ENCODE peak calls at places on chromosomes 5 and 9, in five cellular contexts. U is cardiac muscle cell, J is OCI-LY7, O is tibial nerve, C is endodermal cell. E is an unnamed sample.

GRCh38 chr9:38067892-38068615 is 973 bp downstream of the SHB start:
- DNase-seq in U (peak; percentile 45), J (no peak), O (no peak), C (peak; percentile 68), E (no peak)

GRCh38 chr9:131050831-131051230 is 41.9 kb downstream of the LAMC3 start:
- DNase-seq in U (no peak), J (no peak), O (no peak), C (no peak), E (no peak)

GRCh38 chr9:20551236-20551635 is 71.1 kb downstream of the MLLT3 start:
- DNase-seq in U (no peak), J (no peak), O (no peak), C (no peak), E (no peak)

GRCh38 chr5:135747824-135748223 is 86.6 kb upstream of the SLC25A48 start:
- DNase-seq in U (no peak), J (no peak), O (no peak), C (no peak), E (no peak)

GRCh38 chr5:21219255-21219654 is 1231.3 kb upstream of the CDH18 start:
- DNase-seq in U (no peak), J (no peak), O (no peak), C (no peak), E (no peak)

GRCh38 chr5:158953929-158954534 is 145.7 kb downstream of the EBF1 start:
- DNase-seq in U (no peak), J (peak; percentile 92), O (no peak), C (no peak), E (no peak)

GRCh38 chr5:36177715-36178556 is 26.0 kb downstream of the SKP2 start:
- DNase-seq in U (peak; percentile 52), J (peak; percentile 57), O (no peak), C (no peak), E (no peak)

GRCh38 chr5:171157233-171157632 is 151.8 kb upstream of the TLX3 start:
- DNase-seq in U (no peak), J (no peak), O (no peak), C (no peak), E (no peak)

GRCh38 chr9:120583958-120584369 is 4.0 kb upstream of the CDK5RAP2 start:
- DNase-seq in U (no peak), J (peak; percentile 82), O (no peak), C (peak; percentile 61), E (no peak)

GRCh38 chr5:157915638-157916037 is 56.7 kb upstream of the CLINT1 start:
- DNase-seq in U (peak; percentile 87), J (peak; percentile 26), O (peak; percentile 34), C (no peak), E (peak; percentile 43)

GRCh38 chr9:135214054-135214640 is 126.7 kb downstream of the OLFM1 start:
- DNase-seq in U (no peak), J (no peak), O (no peak), C (no peak), E (no peak)

GRCh38 chr9:34579097-34579818 is 10.3 kb downstream of the CNTFR start:
- DNase-seq in U (no peak), J (no peak), O (no peak), C (no peak), E (no peak)

GRCh38 chr5:145919413-145919812 is 17.0 kb upstream of the SH3RF2 start:
- DNase-seq in U (no peak), J (no peak), O (no peak), C (no peak), E (no peak)

GRCh38 chr5:138542120-138542955 is 698 bp downstream of the ETF1 start:
- DNase-seq in U (no peak), J (peak; percentile 16), O (no peak), C (peak; percentile 59), E (no peak)
- H3K4me1 ChIP-seq in U (peaks cover 38% of the 10 kb centered on the region), J (peaks cover 38% of the 10 kb centered on the region), O (no peaks in the 10 kb centered on the region), C (peaks cover 11% of the 10 kb centered on the region), E (peaks cover 60% of the 10 kb centered on the region)

GRCh38 chr9:133629221-133630110 is 6.7 kb upstream of the DBH start:
- DNase-seq in U (no peak), J (no peak), O (no peak), C (no peak), E (no peak)
- H3K4me1 ChIP-seq in U (no peaks in the 10 kb centered on the region), J (no peaks in the 10 kb centered on the region), O (no peaks in the 10 kb centered on the region), C (no peaks in the 10 kb centered on the region), E (no peaks in the 10 kb centered on the region)

GRCh38 chr9:109230277-109230676 is 63.2 kb upstream of the FRRS1L start:
- DNase-seq in U (no peak), J (no peak), O (no peak), C (no peak), E (no peak)
- H3K4me1 ChIP-seq in U (no peaks in the 10 kb centered on the region), J (no peaks in the 10 kb centered on the region), O (no peaks in the 10 kb centered on the region), C (no peaks in the 10 kb centered on the region), E (no peaks in the 10 kb centered on the region)

GRCh38 chr9:98781588-98782383 is 14.6 kb downstream of the ANKS6 start:
- DNase-seq in U (no peak), J (no peak), O (no peak), C (no peak), E (no peak)
- H3K4me1 ChIP-seq in U (no peaks in the 10 kb centered on the region), J (no peaks in the 10 kb centered on the region), O (no peaks in the 10 kb centered on the region), C (peaks cover 10% of the 10 kb centered on the region), E (no peaks in the 10 kb centered on the region)

DNA sequence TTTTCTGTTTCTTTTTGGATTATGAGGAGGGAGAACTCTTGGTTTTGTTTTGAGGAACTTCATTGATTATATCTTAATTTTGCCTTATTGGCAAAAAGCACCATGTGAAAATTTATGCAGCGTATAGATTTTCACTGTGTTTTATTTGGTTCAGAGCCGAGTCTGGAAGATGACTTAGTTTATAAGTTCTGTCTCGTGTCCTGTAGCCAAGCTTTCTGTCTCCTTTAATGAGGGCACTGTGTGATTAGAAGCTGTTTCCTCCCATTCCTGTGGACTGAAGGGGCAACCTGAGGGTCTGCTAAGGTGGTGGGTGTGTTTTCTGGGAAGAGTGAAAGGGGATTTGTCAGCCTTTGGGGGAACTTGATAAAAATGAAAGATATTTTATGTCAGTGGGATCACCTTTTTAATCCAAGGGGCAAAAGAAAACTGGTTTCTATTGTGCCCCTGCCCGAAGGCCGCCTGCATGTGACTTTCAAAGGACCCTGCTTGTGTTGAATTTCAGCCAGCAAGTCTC is 262.1 kb downstream of the FANCC start:
- DNase-seq in U (no peak), J (no peak), O (no peak), C (peak; percentile 38), E (no peak)
- H3K4me1 ChIP-seq in U (peaks cover 32% of the 10 kb centered on the region), J (no peaks in the 10 kb centered on the region), O (no peaks in the 10 kb centered on the region), C (peaks cover 16% of the 10 kb centered on the region), E (peaks cover 56% of the 10 kb centered on the region)

GRCh38 chr5:179762781-179763176 is 30.2 kb downstream of the MAML1 start:
- DNase-seq in U (no peak), J (no peak), O (no peak), C (no peak), E (no peak)

GRCh38 chr5:179765400-179765799 is 28.4 kb upstream of the LTC4S start:
- DNase-seq in U (no peak), J (no peak), O (peak; percentile 15), C (no peak), E (peak; percentile 21)

GRCh38 chr5:179762079-179762780 is 29.6 kb downstream of the MAML1 start:
- DNase-seq in U (no peak), J (peak; percentile 63), O (no peak), C (peak; percentile 61), E (no peak)

GRCh38 chr5:179766021-179766725 is 27.6 kb upstream of the LTC4S start:
- DNase-seq in U (no peak), J (no peak), O (no peak), C (no peak), E (no peak)

GRCh38 chr5:179763215-179763945 is 30.4 kb upstream of the LTC4S start:
- DNase-seq in U (peak; percentile 72), J (peak; percentile 69), O (peak; percentile 53), C (peak; percentile 82), E (peak; percentile 36)
- H3K4me1 ChIP-seq in U (peaks cover 40% of the 10 kb centered on the region), J (peaks cover 17% of the 10 kb centered on the region), O (peaks cover 6% of the 10 kb centered on the region), C (peaks cover 11% of the 10 kb centered on the region), E (peaks cover 31% of the 10 kb centered on the region)

GRCh38 chr5:60493372-60493771 is 206.6 kb downstream of the DEPDC1B start:
- DNase-seq in U (no peak), J (no peak), O (no peak), C (no peak), E (no peak)

GRCh38 chr5:60494635-60495034 is 205.3 kb downstream of the DEPDC1B start:
- DNase-seq in U (no peak), J (peak; percentile 23), O (no peak), C (no peak), E (no peak)

GRCh38 chr5:60494144-60494543 is 205.8 kb downstream of the DEPDC1B start:
- DNase-seq in U (no peak), J (no peak), O (no peak), C (no peak), E (no peak)

GRCh38 chr5:60497706-60498500 is 202.1 kb downstream of the DEPDC1B start:
- DNase-seq in U (no peak), J (no peak), O (no peak), C (no peak), E (no peak)

GRCh38 chr5:60495644-60496520 is 204.1 kb downstream of the DEPDC1B start:
- DNase-seq in U (no peak), J (no peak), O (no peak), C (no peak), E (no peak)
- H3K4me1 ChIP-seq in U (no peaks in the 10 kb centered on the region), J (peaks cover 10% of the 10 kb centered on the region), O (no peaks in the 10 kb centered on the region), C (no peaks in the 10 kb centered on the region), E (peaks cover 76% of the 10 kb centered on the region)

GRCh38 chr5:140251527-140251973 is 51.4 kb downstream of the PFDN1 start:
- DNase-seq in U (no peak), J (peak; percentile 64), O (no peak), C (no peak), E (no peak)

GRCh38 chr5:140253985-140254384 is 48.9 kb downstream of the PFDN1 start:
- DNase-seq in U (no peak), J (no peak), O (no peak), C (no peak), E (no peak)

GRCh38 chr5:140250386-140250785 is 52.5 kb downstream of the PFDN1 start:
- DNase-seq in U (no peak), J (no peak), O (no peak), C (no peak), E (no peak)

GRCh38 chr5:140255460-140256157 is 47.3 kb downstream of the PFDN1 start:
- DNase-seq in U (no peak), J (no peak), O (no peak), C (no peak), E (no peak)

GRCh38 chr5:140252470-140253126 is 50.3 kb downstream of the PFDN1 start:
- DNase-seq in U (no peak), J (no peak), O (no peak), C (no peak), E (no peak)
- H3K4me1 ChIP-seq in U (no peaks in the 10 kb centered on the region), J (peaks cover 44% of the 10 kb centered on the region), O (no peaks in the 10 kb centered on the region), C (no peaks in the 10 kb centered on the region), E (peaks cover 15% of the 10 kb centered on the region)

DNA sequence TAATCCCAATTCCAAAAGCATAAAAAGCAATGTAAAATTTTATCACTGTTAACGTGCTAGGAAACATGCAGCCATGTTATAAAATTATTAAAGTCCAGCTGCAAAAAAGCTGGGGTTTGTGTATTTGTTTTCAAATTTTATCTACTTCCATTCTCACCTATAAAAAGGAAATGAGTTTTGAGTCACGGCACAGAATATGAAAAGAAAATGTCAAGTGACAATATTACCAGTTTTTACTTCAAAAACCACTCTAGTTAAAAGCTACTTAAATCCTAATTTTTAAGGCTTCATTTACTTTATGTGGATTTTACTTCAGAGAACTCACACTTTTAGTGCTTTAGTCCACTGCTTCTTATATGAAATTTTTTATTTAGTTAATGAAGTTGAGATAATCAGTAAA is 72.7 kb upstream of the IFNE start:
- DNase-seq in U (no peak), J (no peak), O (no peak), C (no peak), E (no peak)
- H3K4me1 ChIP-seq in U (no peaks in the 10 kb centered on the region), J (no peaks in the 10 kb centered on the region), O (no peaks in the 10 kb centered on the region), C (no peaks in the 10 kb centered on the region), E (peaks cover 13% of the 10 kb centered on the region)